ENCODE peak calls at places on chromosomes 13 and 19, in four cellular contexts. Z, P, N and E are unnamed samples.

GRCh38 chr13:24630851-24631341 is 49.3 kb upstream of the ATP12A start:
- DNase-seq in N (peak; percentile 46), Z (no peak), P (peak; percentile 55), E (no peak)

GRCh38 chr13:57557979-57558529 is 73.5 kb upstream of the PCDH17 start:
- DNase-seq in Z (no peak), P (peak; percentile 9), N (no peak), E (no peak)

GRCh38 chr13:64007334-64007733 is 2591.7 kb upstream of the PCDH20 start:
- DNase-seq in N (peak; percentile 35), Z (no peak), P (peak; percentile 17), E (no peak)

GRCh38 chr13:53042897-53043296 is 14.3 kb downstream of the OLFM4 start:
- DNase-seq in Z (no peak), N (no peak), P (no peak), E (no peak)

GRCh38 chr13:98142427-98143156 is at the start of gene FARP1:
- DNase-seq in Z (peak; percentile 88), N (peak; percentile 65), P (peak; percentile 44), E (no peak)

GRCh38 chr19:49098795-49099194 is 13.5 kb downstream of the SNRNP70 start:
- DNase-seq in N (no peak), P (no peak), Z (no peak), E (no peak)

GRCh38 chr13:34667356-34668218 is 274.5 kb upstream of the NBEA start:
- DNase-seq in Z (no peak), N (no peak), P (no peak), E (peak; percentile 20)

GRCh38 chr13:101709952-101710351 is 257.5 kb downstream of the ITGBL1 start:
- DNase-seq in N (no peak), P (no peak), Z (no peak), E (no peak)

GRCh38 chr19:800360-801029 is 3.2 kb downstream of the PTBP1 start:
- DNase-seq in P (peak; percentile 47), Z (no peak), N (no peak), E (no peak)

GRCh38 chr13:95641291-95641811 is 3.2 kb downstream of the DZIP1 start:
- DNase-seq in N (peak; percentile 27), Z (no peak), P (peak; percentile 39), E (peak; percentile 55)

GRCh38 chr19:54271106-54271505 is 9.8 kb downstream of the LILRB2 start:
- DNase-seq in Z (no peak), N (no peak), P (no peak), E (no peak)

GRCh38 chr19:8615813-8616596 is 5.5 kb upstream of the ADAMTS10 start:
- DNase-seq in N (peak; percentile 55), P (peak; percentile 66), Z (peak; percentile 81), E (no peak)

GRCh38 chr19:8610041-8610927 is at the start of gene ADAMTS10:
- DNase-seq in Z (peak; percentile 78), N (peak; percentile 43), P (peak; percentile 58), E (no peak)

GRCh38 chr19:58227964-58228583 is 640 bp upstream of the ZNF544 start:
- DNase-seq in P (no peak), Z (no peak), N (no peak), E (no peak)

GRCh38 chr13:44141213-44141724 is 232.4 kb upstream of the SERP2 start:
- DNase-seq in P (no peak), N (no peak), Z (no peak), E (no peak)

GRCh38 chr13:35016362-35017148 is 74.5 kb downstream of the NBEA start:
- DNase-seq in P (no peak), Z (no peak), N (no peak), E (no peak)

GRCh38 chr19:23686622-23687423 is at the start of gene ZNF675:
- DNase-seq in Z (peak; percentile 95), P (peak; percentile 93), N (peak; percentile 89), E (peak; percentile 85)

GRCh38 chr19:31290926-31291590 is 58.2 kb downstream of the TSHZ3 start:
- DNase-seq in Z (no peak), P (no peak), N (peak; percentile 28), E (no peak)

GRCh38 chr13:113769106-113769505 is 10.1 kb downstream of the TMEM255B start:
- DNase-seq in N (no peak), Z (no peak), P (no peak), E (no peak)

GRCh38 chr19:2064395-2064787 is 13.3 kb upstream of the MKNK2 start:
- DNase-seq in Z (no peak), P (no peak), N (no peak), E (peak; percentile 39)

GRCh38 chr13:73142091-73142490 is 83.3 kb downstream of the KLF5 start:
- DNase-seq in P (no peak), Z (no peak), N (no peak), E (no peak)

GRCh38 chr13:60617863-60618733 is 221.1 kb downstream of the TDRD3 start:
- DNase-seq in N (peak; percentile 36), P (peak; percentile 72), Z (no peak), E (no peak)

GRCh38 chr19:38974599-38975213 is 836 bp downstream of the FBXO17 start:
- DNase-seq in P (no peak), Z (no peak), N (no peak), E (no peak)

GRCh38 chr19:49676136-49676689 is 858 bp upstream of the PRMT1 start:
- DNase-seq in Z (no peak), P (peak; percentile 98), N (peak; percentile 95), E (peak; percentile 80)

GRCh38 chr13:90968510-90968909 is 379.0 kb upstream of the MIR17HG start:
- DNase-seq in N (no peak), P (peak; percentile 1), Z (no peak), E (peak; percentile 34)

GRCh38 chr19:10412257-10412977 is 7.9 kb upstream of the PDE4A start:
- DNase-seq in Z (no peak), N (no peak), P (no peak), E (no peak)

GRCh38 chr19:6767357-6768235 is at the start of gene SH2D3A:
- DNase-seq in N (peak; percentile 15), P (peak; percentile 37), Z (no peak), E (no peak)

GRCh38 chr13:113784645-113785024 is 25.6 kb downstream of the TMEM255B start:
- DNase-seq in Z (no peak), P (no peak), N (no peak), E (no peak)

GRCh38 chr19:58381460-58382220 is 810 bp upstream of the ZNF837 start:
- DNase-seq in N (no peak), Z (no peak), P (no peak), E (no peak)

GRCh38 chr13:33321686-33322473 is 36.3 kb upstream of the STARD13 start:
- DNase-seq in N (peak; percentile 21), Z (no peak), P (peak; percentile 81), E (no peak)

DNA sequence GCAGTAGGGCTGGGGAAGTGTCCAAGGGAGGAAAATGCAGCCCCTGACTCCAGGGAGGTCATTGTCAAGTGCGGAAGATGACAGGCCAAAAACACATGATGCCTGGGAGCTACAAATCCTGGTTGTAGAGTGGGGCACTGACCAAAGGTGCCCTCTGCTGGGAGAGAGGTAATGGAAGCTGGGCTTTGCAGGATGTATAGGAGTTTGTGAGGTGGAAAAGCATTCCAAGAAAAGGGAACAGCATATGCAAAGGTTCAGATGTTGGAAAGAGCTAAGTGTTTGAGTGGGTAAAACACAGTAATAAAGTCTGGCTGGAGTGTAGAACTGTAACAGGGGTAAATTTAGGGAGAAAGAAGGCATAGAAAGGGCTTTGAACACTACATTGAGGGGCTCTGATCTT is 46.9 kb upstream of the PTPRS start:
- DNase-seq in P (no peak), N (no peak), Z (no peak), E (no peak)
- H3K4me3 ChIP-seq in P (no peak overlapping the region), N (no peak overlapping the region), Z (no peak overlapping the region), E (no peak overlapping the region)

GRCh38 chr13:30108216-30108912 is 199.0 kb downstream of the KATNAL1 start:
- DNase-seq in Z (no peak), P (no peak), N (no peak), E (no peak)

GRCh38 chr13:30107536-30108136 is 199.7 kb downstream of the KATNAL1 start:
- DNase-seq in N (peak; percentile 84), P (peak; percentile 27), Z (no peak), E (no peak)

GRCh38 chr13:30107126-30107525 is 200.2 kb downstream of the KATNAL1 start:
- DNase-seq in N (no peak), P (no peak), Z (no peak), E (no peak)

GRCh38 chr13:30103161-30103858 is 204.0 kb downstream of the KATNAL1 start:
- DNase-seq in Z (no peak), N (no peak), P (no peak), E (no peak)

GRCh38 chr13:30105381-30105780 is 202.0 kb downstream of the KATNAL1 start:
- DNase-seq in N (no peak), P (no peak), Z (no peak), E (no peak)
- TF ChIP-seq CTCF in N (no peak), P (no peak), Z (no peak), E (no peak)

GRCh38 chr13:46180393-46180792 is 1.6 kb downstream of the LCP1 start:
- DNase-seq in P (no peak), Z (no peak), N (no peak), E (no peak)

GRCh38 chr13:46181799-46182490 is at the start of gene LCP1:
- DNase-seq in P (no peak), N (no peak), Z (no peak), E (no peak)

GRCh38 chr13:46178143-46178542 is 3.8 kb downstream of the LCP1 start:
- DNase-seq in P (no peak), N (no peak), Z (no peak), E (no peak)

GRCh38 chr13:46178821-46179220 is 3.2 kb downstream of the LCP1 start:
- DNase-seq in P (no peak), Z (no peak), N (no peak), E (no peak)

DNA sequence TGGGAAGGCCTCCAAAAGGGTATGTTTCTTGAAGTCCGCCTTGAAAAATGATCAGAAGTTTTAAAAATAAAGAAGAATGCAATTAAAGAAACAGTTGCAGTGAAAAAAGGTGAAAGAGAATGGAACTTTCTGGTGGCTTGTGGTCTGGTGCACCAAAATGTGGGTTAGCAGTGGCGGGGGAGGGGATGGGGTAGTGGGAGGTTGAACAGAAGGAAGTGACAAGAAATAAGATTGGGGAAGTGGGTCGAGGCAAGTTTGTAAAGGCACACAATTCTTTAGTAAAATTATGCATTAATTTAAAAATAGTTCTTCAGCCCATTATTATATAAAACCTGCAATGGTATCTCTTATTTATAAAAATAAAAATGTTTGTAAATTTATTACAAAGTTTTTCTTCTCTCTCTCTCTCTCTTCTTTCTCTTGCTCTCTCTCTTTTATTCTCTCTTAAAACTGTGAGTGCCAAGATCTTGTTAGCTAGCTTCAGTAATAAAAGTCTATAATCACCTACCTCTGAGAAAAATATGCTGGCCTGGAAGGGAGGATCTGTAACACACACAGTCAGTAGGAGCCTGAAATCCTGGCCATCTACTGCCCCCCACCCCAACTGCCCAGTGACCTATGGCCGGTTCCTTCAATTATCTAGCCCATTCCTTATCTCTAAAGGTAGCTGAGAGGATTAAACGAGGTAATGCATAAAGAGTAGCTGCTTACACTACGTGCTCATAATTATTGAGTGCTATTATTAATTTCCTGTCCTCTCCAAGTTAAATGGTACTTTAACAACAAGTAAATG is 2.2 kb downstream of the LCP1 start:
- DNase-seq in N (no peak), Z (peak; percentile 73), P (no peak), E (no peak)
- H3K4me3 ChIP-seq in N (no peak overlapping the region), Z (peak overlapping the region; percentile 7), P (no peak overlapping the region), E (no peak overlapping the region)

DNA sequence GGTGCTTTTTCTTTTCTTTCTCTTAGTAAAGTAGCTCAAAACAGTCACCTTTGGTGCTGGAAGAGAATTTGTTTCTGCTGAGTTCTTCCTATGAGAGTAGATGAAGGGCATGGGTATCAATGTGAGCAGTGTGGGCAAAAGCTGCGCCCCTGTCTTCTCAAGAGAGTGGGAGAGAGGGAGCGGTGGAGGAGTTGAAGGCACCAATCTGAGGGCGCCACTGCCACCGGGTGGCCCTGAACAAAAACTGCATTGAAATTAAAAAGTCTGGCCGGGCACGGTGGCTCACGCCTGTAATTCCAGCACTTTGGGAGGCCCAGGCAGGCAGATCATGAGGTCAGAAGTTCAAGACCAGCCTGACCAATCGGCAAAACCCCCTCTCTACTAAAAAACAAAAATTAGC is 28.7 kb upstream of the EPHX3 start:
- DNase-seq in Z (no peak), N (no peak), P (no peak), E (no peak)
- TF ChIP-seq CTCF in Z (peak; percentile 26), N (peak; percentile 40), P (peak; percentile 21), E (peak; percentile 39)